ENCODE peak calls at places on chromosomes 5 and 9, in nine cellular contexts. A is breast epithelium, G is H1, Z is transverse colon, X is SK-N-SH, V is suprapubic skin, Y is Panc1, M is vagina, N is HCT116. R is an unnamed sample.

GRCh38 chr5:33303696-33304095 is 137.1 kb upstream of the TARS1 start:
- DNase-seq in N (no peak), A (no peak), V (no peak), Y (no peak), X (no peak), M (no peak), G (no peak), Z (no peak), R (no peak)

GRCh38 chr5:59693492-59693891 is 200.0 kb downstream of the PDE4D start:
- DNase-seq in Y (no peak), V (no peak), G (no peak), X (no peak), N (no peak), M (no peak), Z (no peak), A (no peak), R (no peak)

GRCh38 chr5:16536246-16536645 is 70.6 kb upstream of the ZNF622 start:
- DNase-seq in M (no peak), X (no peak), G (no peak), Y (no peak), V (no peak), N (no peak), Z (no peak), A (no peak), R (no peak)

GRCh38 chr5:446864-447263 is 3.9 kb downstream of the EXOC3 start:
- DNase-seq in Y (no peak), N (peak), V (peak), G (no peak), M (no peak), X (peak), Z (peak), A (no peak), R (peak)

GRCh38 chr9:129399301-129399990 is 221.4 kb upstream of the IER5L start:
- DNase-seq in Y (no peak), V (no peak), N (no peak), M (no peak), A (no peak), X (peak), Z (no peak), G (no peak), R (no peak)

GRCh38 chr9:89853931-89854330 is 249.1 kb downstream of the GADD45G start:
- DNase-seq in G (no peak), V (peak), A (no peak), Z (no peak), M (no peak), N (no peak), X (no peak), Y (no peak), R (no peak)

GRCh38 chr5:160230686-160231527 is 1.6 kb downstream of the FABP6 start:
- DNase-seq in Z (no peak), G (no peak), Y (no peak), M (no peak), V (no peak), X (no peak), A (peak), N (no peak), R (no peak)

GRCh38 chr5:1545798-1546355 is 22.1 kb upstream of the LPCAT1 start:
- DNase-seq in Y (no peak), Z (no peak), X (no peak), A (no peak), G (peak), V (peak), M (no peak), N (no peak), R (no peak)

GRCh38 chr9:93092171-93092991 is 3.6 kb upstream of the CARD19 start:
- DNase-seq in Z (peak), G (no peak), V (peak), M (peak), Y (no peak), N (no peak), A (no peak), X (no peak), R (peak)

GRCh38 chr5:139968547-139969261 is 74.4 kb downstream of the NRG2 start:
- DNase-seq in X (peak), G (peak), Z (peak), M (peak), A (peak), N (peak), V (peak), Y (peak), R (peak)

GRCh38 chr9:135887585-135888050 is 19.7 kb downstream of the CAMSAP1 start:
- DNase-seq in X (no peak), V (peak), G (peak), N (no peak), Z (no peak), Y (no peak), A (no peak), M (no peak), R (no peak)

GRCh38 chr5:96463106-96463505 is 30.1 kb upstream of the PCSK1 start:
- DNase-seq in G (no peak), N (no peak), Y (no peak), V (no peak), Z (no peak), M (no peak), X (no peak), A (no peak), R (no peak)

GRCh38 chr9:12702160-12702758 is 9.1 kb downstream of the TYRP1 start:
- DNase-seq in Z (peak), M (no peak), A (no peak), X (peak), N (peak), Y (no peak), G (no peak), V (no peak), R (peak)

GRCh38 chr5:1245901-1246576 is 20.9 kb downstream of the SLC6A18 start:
- DNase-seq in Z (no peak), V (no peak), G (peak), N (no peak), M (no peak), A (no peak), Y (no peak), X (peak), R (no peak)

GRCh38 chr9:85516976-85517637 is 224.6 kb downstream of the AGTPBP1 start:
- DNase-seq in A (no peak), Y (no peak), X (no peak), M (peak), Z (no peak), G (no peak), N (peak), V (no peak), R (no peak)

GRCh38 chr9:105114956-105115728 is 129.3 kb upstream of the SLC44A1 start:
- DNase-seq in Y (no peak), V (no peak), Z (peak), M (no peak), A (no peak), N (no peak), G (no peak), X (no peak), R (peak)

GRCh38 chr9:123016631-123017030 is 16.8 kb upstream of the GPR21 start:
- DNase-seq in M (no peak), Y (no peak), Z (no peak), G (no peak), N (no peak), V (no peak), X (no peak), A (no peak), R (no peak)

GRCh38 chr5:181044662-181045305 is 4.7 kb downstream of the BTNL9 start:
- DNase-seq in G (no peak), X (no peak), V (no peak), Z (no peak), N (no peak), Y (no peak), M (peak), A (no peak), R (no peak)

GRCh38 chr9:84573098-84573497 is 96.4 kb upstream of the NTRK2 start:
- DNase-seq in G (no peak), N (no peak), M (no peak), A (no peak), Y (no peak), X (no peak), Z (no peak), V (no peak), R (no peak)

GRCh38 chr5:108655750-108656450 is 91.8 kb upstream of the FER start:
- DNase-seq in X (no peak), M (no peak), Z (no peak), Y (no peak), A (no peak), V (no peak), G (no peak), N (no peak), R (no peak)

GRCh38 chr5:166596043-166596442 is 1695.4 kb upstream of the WWC1 start:
- DNase-seq in X (no peak), Y (no peak), M (no peak), Z (no peak), G (no peak), V (no peak), A (no peak), N (no peak), R (no peak)

GRCh38 chr5:82911902-82912301 is 165.3 kb downstream of the TMEM167A start:
- DNase-seq in N (no peak), G (no peak), X (no peak), Z (no peak), A (no peak), V (no peak), M (no peak), Y (no peak), R (no peak)

GRCh38 chr5:43309657-43310056 is 3.6 kb downstream of the HMGCS1 start:
- DNase-seq in Y (no peak), Z (no peak), X (no peak), V (no peak), N (no peak), G (no peak), A (no peak), M (no peak), R (no peak)

GRCh38 chr9:37679649-37680402 is 29.1 kb downstream of the FRMPD1 start:
- DNase-seq in A (no peak), G (no peak), X (peak), Z (no peak), M (peak), V (no peak), Y (no peak), N (no peak), R (no peak)

GRCh38 chr9:120890415-120891254 is 13.6 kb upstream of the PHF19 start:
- DNase-seq in Z (no peak), M (no peak), V (no peak), A (no peak), Y (no peak), G (no peak), X (no peak), N (no peak), R (peak)

GRCh38 chr9:121326924-121327613 is 43.0 kb downstream of the STOM start:
- DNase-seq in G (no peak), Z (no peak), N (no peak), Y (no peak), X (no peak), A (no peak), M (peak), V (no peak), R (peak)

GRCh38 chr5:129906177-129906887 is 2.1 kb downstream of the CHSY3 start:
- DNase-seq in N (no peak), A (no peak), X (peak), Z (peak), M (no peak), Y (no peak), G (peak), V (no peak), R (peak)

GRCh38 chr9:113523421-113524141 is 60.1 kb downstream of the RGS3 start:
- DNase-seq in Z (peak), X (no peak), N (no peak), G (no peak), V (no peak), Y (no peak), M (no peak), A (no peak), R (no peak)

GRCh38 chr9:4068449-4068848 is 231.4 kb downstream of the GLIS3 start:
- DNase-seq in N (no peak), X (no peak), A (no peak), M (no peak), V (no peak), Y (no peak), G (no peak), Z (no peak), R (no peak)

GRCh38 chr9:91419222-91420191 is 4.1 kb downstream of the NFIL3 start:
- DNase-seq in N (peak), A (peak), M (no peak), Z (peak), X (peak), Y (peak), G (no peak), V (no peak), R (peak)

GRCh38 chr9:91421022-91421765 is 2.4 kb downstream of the NFIL3 start:
- DNase-seq in V (no peak), M (no peak), Y (no peak), Z (peak), G (peak), A (no peak), X (peak), N (no peak), R (peak)

GRCh38 chr9:91421987-91422765 is 1.5 kb downstream of the NFIL3 start:
- DNase-seq in Z (peak), X (peak), A (no peak), G (no peak), N (no peak), M (no peak), Y (no peak), V (no peak), R (no peak)

GRCh38 chr9:91422832-91423711 is 560 bp downstream of the NFIL3 start:
- DNase-seq in M (no peak), N (no peak), X (no peak), G (peak), Y (no peak), A (peak), V (peak), Z (peak), R (peak)

GRCh38 chr9:91420471-91421021 is 3.1 kb downstream of the NFIL3 start:
- DNase-seq in N (no peak), A (no peak), V (no peak), Y (no peak), G (no peak), Z (no peak), M (no peak), X (no peak), R (no peak)
- TF ChIP-seq POLR2AphosphoS5 in N (no peak), A (no peak), V (no peak), Y (no peak), G (no peak), Z (no peak), M (no peak), X (no peak), R (no peak)

DNA sequence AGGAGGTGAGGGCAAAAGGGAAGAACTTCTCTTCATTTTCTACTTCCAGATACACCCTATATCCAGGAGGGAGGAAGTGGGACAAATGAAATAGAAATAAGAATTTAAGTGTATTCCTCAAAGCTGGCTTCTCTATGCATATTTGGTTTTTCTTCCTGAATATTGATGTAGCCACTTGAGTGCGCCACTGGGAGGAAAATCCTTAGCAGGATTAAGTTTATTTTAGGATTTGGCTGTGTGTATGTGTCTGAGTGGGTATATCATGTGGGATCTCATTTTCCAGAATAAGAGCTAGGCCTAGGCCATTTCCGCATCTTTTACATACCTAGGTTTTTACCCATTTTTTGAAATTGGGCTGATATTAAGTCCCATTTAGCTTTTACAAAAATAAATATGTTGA is 42.5 kb downstream of the MAP1B start:
- DNase-seq in Z (no peak), X (no peak), M (no peak), V (no peak), A (no peak), G (no peak), N (no peak), Y (no peak), R (no peak)
- TF ChIP-seq CTCF in Z (no peak), X (peak), M (no peak), V (no peak), A (no peak), G (no peak), N (peak), Y (peak), R (no peak)

GRCh38 chr5:99025298-99026045 is 96.7 kb upstream of the CHD1 start:
- DNase-seq in N (no peak), V (no peak), X (no peak), A (no peak), Y (no peak), M (no peak), Z (peak), G (no peak), R (no peak)
- TF ChIP-seq POLR2AphosphoS5 in N (no peak), V (no peak), X (no peak), A (no peak), Y (no peak), M (no peak), Z (no peak), G (no peak), R (no peak)

DNA sequence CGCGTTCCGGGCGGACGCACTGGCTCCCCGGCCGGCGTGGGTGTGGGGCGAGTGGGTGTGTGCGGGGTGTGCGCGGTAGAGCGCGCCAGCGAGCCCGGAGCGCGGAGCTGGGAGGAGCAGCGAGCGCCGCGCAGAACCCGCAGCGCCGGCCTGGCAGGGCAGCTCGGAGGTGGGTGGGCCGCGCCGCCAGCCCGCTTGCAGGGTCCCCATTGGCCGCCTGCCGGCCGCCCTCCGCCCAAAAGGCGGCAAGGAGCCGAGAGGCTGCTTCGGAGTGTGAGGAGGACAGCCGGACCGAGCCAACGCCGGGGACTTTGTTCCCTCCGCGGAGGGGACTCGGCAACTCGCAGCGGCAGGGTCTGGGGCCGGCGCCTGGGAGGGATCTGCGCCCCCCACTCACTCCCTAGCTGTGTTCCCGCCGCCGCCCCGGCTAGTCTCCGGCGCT is at the start of gene DAPK1:
- DNase-seq in Z (peak), Y (no peak), G (peak), V (no peak), X (peak), M (no peak), A (no peak), N (peak), R (peak)
- TF ChIP-seq CTCF in Z (no peak), Y (no peak), G (peak), V (no peak), X (no peak), M (no peak), A (no peak), N (no peak), R (no peak)

DNA sequence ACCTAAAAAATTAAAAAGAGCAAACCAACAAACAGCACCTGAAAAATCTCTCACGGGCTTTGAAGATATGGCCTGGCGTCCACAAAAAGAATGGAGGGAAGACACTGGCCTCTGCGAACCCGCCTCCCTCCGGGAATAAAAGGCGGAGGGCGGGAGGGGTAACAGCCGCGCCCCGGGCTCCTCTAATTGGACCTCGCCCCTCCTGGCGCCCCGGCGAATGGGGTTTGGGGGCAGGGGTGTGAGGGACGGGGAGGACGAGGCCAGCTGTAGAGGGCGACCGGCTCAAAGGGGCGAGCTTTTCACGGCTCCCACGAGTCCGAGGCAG is 753 bp downstream of the FANCC start:
- DNase-seq in V (peak), X (peak), G (no peak), Z (peak), N (peak), M (no peak), Y (no peak), A (peak), R (peak)
- TF ChIP-seq POLR2AphosphoS5 in V (no peak), X (no peak), G (no peak), Z (no peak), N (no peak), M (no peak), Y (no peak), A (no peak), R (no peak)

DNA sequence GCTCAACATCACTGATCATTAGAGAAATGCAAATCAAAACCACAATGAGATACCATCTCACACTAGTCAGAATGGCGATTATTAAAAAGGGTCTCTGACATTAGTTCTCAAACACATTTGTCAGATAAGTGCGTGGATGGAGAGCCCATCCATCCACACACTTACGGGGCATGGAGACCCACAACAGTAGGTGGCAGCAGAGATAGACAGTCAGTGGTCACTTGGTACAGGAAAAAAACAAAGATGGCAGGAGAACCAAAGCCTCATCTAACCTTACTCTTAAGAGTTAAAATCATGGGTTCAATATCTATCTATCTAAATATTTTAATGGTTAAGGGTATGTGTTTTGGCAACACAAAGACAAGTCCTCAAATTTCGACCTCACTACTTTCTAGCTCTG is 1378.7 kb upstream of the C9orf72 start:
- DNase-seq in V (no peak), Z (no peak), G (no peak), A (no peak), X (no peak), Y (no peak), M (no peak), N (no peak), R (no peak)
- TF ChIP-seq CTCF in V (no peak), Z (no peak), G (peak), A (no peak), X (peak), Y (peak), M (no peak), N (no peak), R (no peak)

GRCh38 chr9:21340735-21341134 is 5.5 kb upstream of the KLHL9 start:
- DNase-seq in G (no peak), N (no peak), Z (no peak), M (no peak), A (no peak), V (no peak), Y (no peak), X (no peak), R (no peak)

GRCh38 chr9:21334969-21335632 is at the start of gene KLHL9:
- DNase-seq in G (peak), Y (no peak), N (peak), V (peak), X (peak), Z (peak), M (no peak), A (peak), R (peak)

GRCh38 chr9:21334603-21334968 is 618 bp downstream of the KLHL9 start:
- DNase-seq in V (no peak), X (no peak), Z (no peak), N (no peak), M (no peak), G (no peak), Y (no peak), A (no peak), R (no peak)

GRCh38 chr9:21331676-21332402 is 3.4 kb downstream of the KLHL9 start:
- DNase-seq in M (no peak), V (no peak), Z (no peak), X (peak), G (no peak), N (no peak), Y (no peak), A (no peak), R (no peak)

GRCh38 chr9:21336467-21336866 is 1.3 kb upstream of the KLHL9 start:
- DNase-seq in V (no peak), G (no peak), M (no peak), Z (no peak), N (no peak), A (no peak), Y (no peak), X (no peak), R (no peak)
- TF ChIP-seq POLR2AphosphoS5 in V (no peak), G (no peak), M (no peak), Z (no peak), N (no peak), A (no peak), Y (no peak), X (no peak), R (no peak)